ENCODE peak calls at places on chromosomes 12 and 14, in four cellular contexts. P, Y, Q and T are unnamed samples.
A peak's percentile ranks its signal among the peaks of the same experiment; 100 is the strongest.

GRCh38 chr14:91111443-91111842 is 2.4 kb upstream of the DGLUCY start:
- DNase-seq in Y (no peak), Q (no peak), P (no peak), T (no peak)

GRCh38 chr12:26239127-26239500 is 43.7 kb downstream of the SSPN start:
- DNase-seq in Y (no peak), P (peak; percentile 49), Q (no peak), T (no peak)

GRCh38 chr12:29208935-29209701 is 60.0 kb downstream of the FAR2 start:
- DNase-seq in Y (no peak), P (no peak), Q (no peak), T (no peak)

GRCh38 chr12:3336606-3337311 is 154.2 kb upstream of the PRMT8 start:
- DNase-seq in P (no peak), Q (no peak), Y (no peak), T (no peak)

GRCh38 chr12:124517260-124518050 is 50.0 kb downstream of the NCOR2 start:
- DNase-seq in P (peak; percentile 96), Q (no peak), Y (peak; percentile 71), T (peak; percentile 79)

GRCh38 chr14:94424371-94424770 is 28.2 kb downstream of the SERPINA11 start:
- DNase-seq in Y (no peak), Q (no peak), P (no peak), T (no peak)

GRCh38 chr12:121996050-121996944 is 25.4 kb upstream of the BCL7A start:
- DNase-seq in P (no peak), Q (no peak), Y (no peak), T (no peak)

GRCh38 chr12:107436376-107436775 is 249.2 kb upstream of the PWP1 start:
- DNase-seq in Y (peak; percentile 26), Q (no peak), P (no peak), T (no peak)

GRCh38 chr12:6632026-6632978 is 3.5 kb downstream of the LPAR5 start:
- DNase-seq in Y (no peak), Q (no peak), P (peak; percentile 37), T (no peak)

GRCh38 chr12:45356822-45357546 is 141.1 kb downstream of the ANO6 start:
- DNase-seq in P (peak; percentile 15), Y (no peak), Q (no peak), T (no peak)

GRCh38 chr14:44149597-44149996 is 357.5 kb downstream of the FSCB start:
- DNase-seq in Y (peak; percentile 1), P (no peak), Q (no peak), T (no peak)

GRCh38 chr14:77557391-77557790 is 58.8 kb upstream of the ISM2 start:
- DNase-seq in P (no peak), Y (no peak), Q (no peak), T (no peak)

GRCh38 chr12:97716356-97716755 is 253.8 kb downstream of the RMST start:
- DNase-seq in P (no peak), Q (no peak), Y (no peak), T (no peak)

GRCh38 chr14:68951051-68951797 is 27.9 kb downstream of the ACTN1 start:
- DNase-seq in Q (no peak), Y (peak; percentile 95), P (no peak), T (no peak)

GRCh38 chr12:7376196-7376595 is 67.8 kb downstream of the CD163L1 start:
- DNase-seq in Y (no peak), Q (no peak), P (peak; percentile 11), T (no peak)